ENCODE peak calls at places on chromosomes 2 and 18, in nine cellular contexts. One of them, this sample, is unnamed.

GRCh38 chr2:78576409-78576808 is 449.1 kb upstream of the REG3G start:
- DNase-seq in IMR-90: no peak
- DNase-seq in mucosa of descending colon: no peak
- DNase-seq in AG04449: no peak
- DNase-seq in CD8-positive, alpha-beta T cell: no peak
- DNase-seq in tibial nerve: no peak
- DNase-seq in Calu3: no peak
- DNase-seq in BE2C: no peak
- DNase-seq in fibroblast of lung: no peak
- DNase-seq in this sample: no peak

GRCh38 chr2:217467331-217467730 is 535.5 kb downstream of the TNS1 start:
- DNase-seq in IMR-90: peak; percentile 63
- DNase-seq in mucosa of descending colon: no peak
- DNase-seq in AG04449: no peak
- DNase-seq in CD8-positive, alpha-beta T cell: no peak
- DNase-seq in tibial nerve: peak; percentile 60
- DNase-seq in Calu3: no peak
- DNase-seq in BE2C: no peak
- DNase-seq in fibroblast of lung: peak; percentile 40
- DNase-seq in this sample: no peak

GRCh38 chr18:50447952-50448351 is 73.1 kb downstream of the SKA1 start:
- DNase-seq in IMR-90: no peak
- DNase-seq in mucosa of descending colon: no peak
- DNase-seq in AG04449: no peak
- DNase-seq in CD8-positive, alpha-beta T cell: no peak
- DNase-seq in tibial nerve: no peak
- DNase-seq in Calu3: no peak
- DNase-seq in BE2C: no peak
- DNase-seq in fibroblast of lung: no peak
- DNase-seq in this sample: no peak

GRCh38 chr2:225100856-225101294 is 58.6 kb upstream of the DOCK10 start:
- DNase-seq in IMR-90: peak; percentile 97
- DNase-seq in mucosa of descending colon: no peak
- DNase-seq in AG04449: peak; percentile 90
- DNase-seq in CD8-positive, alpha-beta T cell: no peak
- DNase-seq in tibial nerve: no peak
- DNase-seq in Calu3: no peak
- DNase-seq in BE2C: no peak
- DNase-seq in fibroblast of lung: peak; percentile 98
- DNase-seq in this sample: no peak

GRCh38 chr2:4358855-4359254 is 655.5 kb downstream of the DCDC2C start:
- DNase-seq in IMR-90: no peak
- DNase-seq in mucosa of descending colon: no peak
- DNase-seq in AG04449: no peak
- DNase-seq in CD8-positive, alpha-beta T cell: no peak
- DNase-seq in tibial nerve: no peak
- DNase-seq in Calu3: no peak
- DNase-seq in BE2C: no peak
- DNase-seq in fibroblast of lung: no peak
- DNase-seq in this sample: no peak

GRCh38 chr2:31987454-31987853 is 23.4 kb downstream of the MEMO1 start:
- DNase-seq in IMR-90: peak; percentile 76
- DNase-seq in mucosa of descending colon: no peak
- DNase-seq in AG04449: no peak
- DNase-seq in CD8-positive, alpha-beta T cell: no peak
- DNase-seq in tibial nerve: no peak
- DNase-seq in Calu3: no peak
- DNase-seq in BE2C: no peak
- DNase-seq in fibroblast of lung: peak; percentile 69
- DNase-seq in this sample: no peak

GRCh38 chr18:54173980-54174611 is 50.4 kb downstream of the MBD2 start:
- DNase-seq in IMR-90: no peak
- DNase-seq in mucosa of descending colon: no peak
- DNase-seq in AG04449: no peak
- DNase-seq in CD8-positive, alpha-beta T cell: no peak
- DNase-seq in tibial nerve: no peak
- DNase-seq in Calu3: no peak
- DNase-seq in BE2C: no peak
- DNase-seq in fibroblast of lung: no peak
- DNase-seq in this sample: no peak

GRCh38 chr18:62788111-62788510 is 72.8 kb downstream of the PHLPP1 start:
- DNase-seq in IMR-90: no peak
- DNase-seq in mucosa of descending colon: no peak
- DNase-seq in AG04449: no peak
- DNase-seq in CD8-positive, alpha-beta T cell: no peak
- DNase-seq in tibial nerve: no peak
- DNase-seq in Calu3: no peak
- DNase-seq in BE2C: no peak
- DNase-seq in fibroblast of lung: no peak
- DNase-seq in this sample: no peak

DNA sequence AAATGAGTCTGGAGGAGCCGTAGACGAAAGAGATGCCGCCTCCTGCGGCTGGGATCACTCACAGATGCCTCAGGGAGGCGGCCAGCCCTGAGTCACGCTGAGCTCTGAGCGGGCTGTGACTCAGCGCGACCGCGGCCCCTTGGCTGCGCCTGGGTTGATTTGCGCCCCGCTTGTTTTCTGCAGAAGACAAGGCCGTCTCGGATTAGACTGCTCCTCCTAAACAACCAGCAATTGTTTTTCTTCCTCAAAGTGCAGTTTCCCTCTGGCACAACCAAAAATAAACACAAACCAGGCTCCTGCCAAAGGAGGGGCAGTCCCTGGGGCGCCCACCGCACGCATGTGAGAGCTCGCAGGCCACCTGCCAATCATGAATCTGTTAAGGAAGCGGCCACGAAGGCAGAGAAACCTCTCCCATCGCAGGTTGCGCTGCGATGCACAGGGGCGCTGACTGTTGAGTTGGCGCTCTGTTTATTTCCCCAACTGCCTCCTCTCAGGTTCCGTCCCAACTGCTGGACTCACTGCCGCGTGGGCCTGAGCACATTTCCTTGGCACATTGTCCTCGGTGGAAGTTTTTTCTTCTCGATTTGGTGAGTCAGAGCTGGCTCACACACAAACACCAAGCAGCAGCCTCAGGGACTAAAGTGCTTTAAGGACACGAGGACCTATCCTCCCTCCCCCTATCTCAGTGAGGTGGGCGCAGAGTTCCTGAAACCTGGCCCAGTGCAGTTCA is 85.2 kb upstream of the NDUFV2 start:
- DNase-seq in IMR-90: peak; percentile 94
- DNase-seq in mucosa of descending colon: peak; percentile 59
- DNase-seq in AG04449: no peak
- DNase-seq in CD8-positive, alpha-beta T cell: no peak
- DNase-seq in tibial nerve: peak; percentile 24
- DNase-seq in Calu3: peak; percentile 80
- DNase-seq in BE2C: no peak
- DNase-seq in fibroblast of lung: peak; percentile 96
- DNase-seq in this sample: no peak
- TF ChIP-seq CTCF in IMR-90: peak; percentile 6
- TF ChIP-seq CTCF in mucosa of descending colon: no peak
- TF ChIP-seq CTCF in AG04449: no peak
- TF ChIP-seq CTCF in CD8-positive, alpha-beta T cell: no peak
- TF ChIP-seq CTCF in tibial nerve: no peak
- TF ChIP-seq CTCF in Calu3: no peak
- TF ChIP-seq CTCF in BE2C: no peak
- TF ChIP-seq CTCF in fibroblast of lung: no peak
- TF ChIP-seq CTCF in this sample: no peak

DNA sequence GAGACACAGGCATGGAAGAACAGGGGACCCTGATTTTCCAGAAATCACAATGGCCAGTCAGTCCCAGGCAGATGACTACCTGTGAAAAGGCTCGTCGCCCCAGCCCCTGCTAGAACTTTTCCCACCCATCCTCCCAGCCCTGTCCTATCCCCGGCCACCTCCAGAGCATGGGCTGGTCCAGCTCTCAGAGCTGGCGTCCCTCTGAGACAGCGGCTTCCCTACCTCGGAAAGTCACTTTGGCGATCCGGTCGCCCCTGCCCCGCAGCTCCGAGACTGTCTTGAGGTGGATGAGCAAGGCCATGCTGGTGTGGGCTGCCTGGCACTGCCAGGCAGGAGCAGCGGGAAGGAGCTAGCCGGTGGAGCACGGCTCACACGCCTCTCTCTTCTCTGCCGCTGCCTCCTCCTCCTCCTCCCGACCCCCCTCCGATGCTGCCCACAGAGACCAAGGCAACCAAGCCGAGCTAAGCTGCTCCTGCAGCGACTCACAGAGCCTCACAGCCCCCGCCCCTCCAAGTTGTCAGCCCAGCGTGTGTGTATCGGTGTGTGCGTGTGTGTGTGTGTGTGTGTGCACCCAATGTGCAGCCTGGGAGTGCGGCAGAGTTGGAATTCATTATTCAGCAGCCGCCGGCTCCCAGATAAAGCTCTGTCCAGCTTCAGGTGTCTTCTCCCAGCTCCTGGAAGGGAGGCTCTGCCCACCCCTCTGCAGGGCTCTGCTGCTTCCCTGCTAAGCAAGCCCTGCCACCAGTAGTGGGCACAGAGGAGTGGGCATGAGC is 80.5 kb upstream of the OTOF start:
- DNase-seq in IMR-90: no peak
- DNase-seq in mucosa of descending colon: no peak
- DNase-seq in AG04449: no peak
- DNase-seq in CD8-positive, alpha-beta T cell: no peak
- DNase-seq in tibial nerve: no peak
- DNase-seq in Calu3: no peak
- DNase-seq in BE2C: peak; percentile 38
- DNase-seq in fibroblast of lung: peak; percentile 50
- DNase-seq in this sample: no peak
- TF ChIP-seq CTCF in IMR-90: no peak
- TF ChIP-seq CTCF in mucosa of descending colon: no peak
- TF ChIP-seq CTCF in AG04449: no peak
- TF ChIP-seq CTCF in CD8-positive, alpha-beta T cell: no peak
- TF ChIP-seq CTCF in tibial nerve: no peak
- TF ChIP-seq CTCF in Calu3: no peak
- TF ChIP-seq CTCF in BE2C: no peak
- TF ChIP-seq CTCF in fibroblast of lung: no peak
- TF ChIP-seq CTCF in this sample: no peak

DNA sequence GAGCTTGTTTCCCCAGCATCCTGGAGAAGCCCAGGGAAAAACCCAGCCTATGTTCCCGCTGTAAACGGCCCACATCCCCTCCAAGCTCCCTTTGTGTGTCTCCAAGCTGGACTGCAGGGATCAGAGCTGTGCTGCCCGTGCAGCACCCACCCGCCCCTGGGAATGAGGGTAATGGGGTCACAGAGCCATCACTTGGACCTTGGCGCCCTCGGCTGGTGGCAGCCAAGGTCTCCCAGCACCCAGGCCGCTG is 670 bp upstream of the INPP5D start:
- DNase-seq in IMR-90: no peak
- DNase-seq in mucosa of descending colon: no peak
- DNase-seq in AG04449: no peak
- DNase-seq in CD8-positive, alpha-beta T cell: no peak
- DNase-seq in tibial nerve: no peak
- DNase-seq in Calu3: no peak
- DNase-seq in BE2C: no peak
- DNase-seq in fibroblast of lung: no peak
- DNase-seq in this sample: no peak
- TF ChIP-seq CTCF in IMR-90: no peak
- TF ChIP-seq CTCF in mucosa of descending colon: no peak
- TF ChIP-seq CTCF in AG04449: no peak
- TF ChIP-seq CTCF in CD8-positive, alpha-beta T cell: no peak
- TF ChIP-seq CTCF in tibial nerve: no peak
- TF ChIP-seq CTCF in Calu3: no peak
- TF ChIP-seq CTCF in BE2C: no peak
- TF ChIP-seq CTCF in fibroblast of lung: no peak
- TF ChIP-seq CTCF in this sample: no peak

GRCh38 chr2:232592687-232593407 is 40.6 kb upstream of the EFHD1 start:
- DNase-seq in IMR-90: peak; percentile 82
- DNase-seq in mucosa of descending colon: peak; percentile 67
- DNase-seq in AG04449: peak; percentile 57
- DNase-seq in CD8-positive, alpha-beta T cell: no peak
- DNase-seq in tibial nerve: no peak
- DNase-seq in Calu3: peak; percentile 65
- DNase-seq in BE2C: no peak
- DNase-seq in fibroblast of lung: peak; percentile 89
- DNase-seq in this sample: no peak
- TF ChIP-seq CTCF in IMR-90: no peak
- TF ChIP-seq CTCF in mucosa of descending colon: no peak
- TF ChIP-seq CTCF in AG04449: peak; percentile 13
- TF ChIP-seq CTCF in CD8-positive, alpha-beta T cell: no peak
- TF ChIP-seq CTCF in tibial nerve: no peak
- TF ChIP-seq CTCF in Calu3: peak; percentile 14
- TF ChIP-seq CTCF in BE2C: no peak
- TF ChIP-seq CTCF in fibroblast of lung: no peak
- TF ChIP-seq CTCF in this sample: no peak

GRCh38 chr2:71071681-71072398 is 3.4 kb downstream of the NAGK start:
- DNase-seq in IMR-90: no peak
- DNase-seq in mucosa of descending colon: peak; percentile 52
- DNase-seq in AG04449: no peak
- DNase-seq in CD8-positive, alpha-beta T cell: no peak
- DNase-seq in tibial nerve: peak; percentile 43
- DNase-seq in Calu3: no peak
- DNase-seq in BE2C: no peak
- DNase-seq in fibroblast of lung: no peak
- DNase-seq in this sample: no peak
- TF ChIP-seq CTCF in IMR-90: no peak
- TF ChIP-seq CTCF in mucosa of descending colon: no peak
- TF ChIP-seq CTCF in AG04449: no peak
- TF ChIP-seq CTCF in CD8-positive, alpha-beta T cell: no peak
- TF ChIP-seq CTCF in tibial nerve: no peak
- TF ChIP-seq CTCF in Calu3: no peak
- TF ChIP-seq CTCF in BE2C: no peak
- TF ChIP-seq CTCF in fibroblast of lung: no peak
- TF ChIP-seq CTCF in this sample: no peak

GRCh38 chr2:58336416-58336815 is 95.3 kb upstream of the FANCL start:
- DNase-seq in IMR-90: no peak
- DNase-seq in mucosa of descending colon: no peak
- DNase-seq in AG04449: no peak
- DNase-seq in CD8-positive, alpha-beta T cell: no peak
- DNase-seq in tibial nerve: no peak
- DNase-seq in Calu3: no peak
- DNase-seq in BE2C: no peak
- DNase-seq in fibroblast of lung: no peak
- DNase-seq in this sample: no peak

GRCh38 chr2:58339548-58340243 is 98.6 kb upstream of the FANCL start:
- DNase-seq in IMR-90: no peak
- DNase-seq in mucosa of descending colon: no peak
- DNase-seq in AG04449: no peak
- DNase-seq in CD8-positive, alpha-beta T cell: no peak
- DNase-seq in tibial nerve: no peak
- DNase-seq in Calu3: no peak
- DNase-seq in BE2C: no peak
- DNase-seq in fibroblast of lung: no peak
- DNase-seq in this sample: no peak

GRCh38 chr2:58341047-58341446 is 99.9 kb upstream of the FANCL start:
- DNase-seq in IMR-90: no peak
- DNase-seq in mucosa of descending colon: no peak
- DNase-seq in AG04449: no peak
- DNase-seq in CD8-positive, alpha-beta T cell: no peak
- DNase-seq in tibial nerve: no peak
- DNase-seq in Calu3: no peak
- DNase-seq in BE2C: no peak
- DNase-seq in fibroblast of lung: no peak
- DNase-seq in this sample: no peak
- TF ChIP-seq CTCF in IMR-90: no peak
- TF ChIP-seq CTCF in mucosa of descending colon: no peak
- TF ChIP-seq CTCF in AG04449: no peak
- TF ChIP-seq CTCF in CD8-positive, alpha-beta T cell: no peak
- TF ChIP-seq CTCF in tibial nerve: no peak
- TF ChIP-seq CTCF in Calu3: no peak
- TF ChIP-seq CTCF in BE2C: no peak
- TF ChIP-seq CTCF in fibroblast of lung: no peak
- TF ChIP-seq CTCF in this sample: no peak